ENCODE peak calls at places on chromosomes 2 and 18, in five cellular contexts. One of them, this sample, is unnamed.

GRCh38 chr18:32060026-32060425 is 31.6 kb upstream of the RNF138 start:
- DNase-seq in kidney: no peak
- DNase-seq in tibial nerve: no peak
- DNase-seq in A549: no peak
- DNase-seq in bronchial epithelial cell: no peak
- DNase-seq in this sample: no peak

GRCh38 chr2:213834746-213835145 is 550.5 kb downstream of the SPAG16 start:
- DNase-seq in tibial nerve: no peak
- DNase-seq in bronchial epithelial cell: no peak
- DNase-seq in kidney: no peak
- DNase-seq in A549: no peak
- DNase-seq in this sample: no peak

GRCh38 chr18:49621851-49622351 is 60.0 kb downstream of the LIPG start:
- DNase-seq in A549: no peak
- DNase-seq in kidney: no peak
- DNase-seq in bronchial epithelial cell: no peak
- DNase-seq in tibial nerve: no peak
- DNase-seq in this sample: no peak

GRCh38 chr2:189799531-189799930 is 15.3 kb downstream of the PMS1 start:
- DNase-seq in kidney: no peak
- DNase-seq in bronchial epithelial cell: peak; percentile 54
- DNase-seq in A549: no peak
- DNase-seq in tibial nerve: no peak
- DNase-seq in this sample: no peak

GRCh38 chr2:20381457-20381856 is 30.8 kb upstream of the PUM2 start:
- DNase-seq in A549: no peak
- DNase-seq in kidney: no peak
- DNase-seq in tibial nerve: peak; percentile 43
- DNase-seq in bronchial epithelial cell: peak; percentile 36
- DNase-seq in this sample: no peak

GRCh38 chr18:49788327-49788908 is 24.9 kb downstream of the ACAA2 start:
- DNase-seq in tibial nerve: no peak
- DNase-seq in kidney: no peak
- DNase-seq in bronchial epithelial cell: peak; percentile 45
- DNase-seq in A549: peak; percentile 22
- DNase-seq in this sample: no peak

GRCh38 chr2:20611077-20611843 is 39.6 kb downstream of the HS1BP3 start:
- DNase-seq in tibial nerve: peak; percentile 73
- DNase-seq in A549: no peak
- DNase-seq in bronchial epithelial cell: peak; percentile 72
- DNase-seq in kidney: peak; percentile 92
- DNase-seq in this sample: no peak

GRCh38 chr2:20745924-20746555 is 76.9 kb downstream of the LDAH start:
- DNase-seq in kidney: no peak
- DNase-seq in bronchial epithelial cell: peak; percentile 14
- DNase-seq in tibial nerve: no peak
- DNase-seq in A549: peak; percentile 57
- DNase-seq in this sample: no peak

GRCh38 chr2:85997016-85997970 is 108.4 kb downstream of the POLR1A start:
- DNase-seq in A549: no peak
- DNase-seq in tibial nerve: peak; percentile 47
- DNase-seq in kidney: no peak
- DNase-seq in bronchial epithelial cell: no peak
- DNase-seq in this sample: no peak

DNA sequence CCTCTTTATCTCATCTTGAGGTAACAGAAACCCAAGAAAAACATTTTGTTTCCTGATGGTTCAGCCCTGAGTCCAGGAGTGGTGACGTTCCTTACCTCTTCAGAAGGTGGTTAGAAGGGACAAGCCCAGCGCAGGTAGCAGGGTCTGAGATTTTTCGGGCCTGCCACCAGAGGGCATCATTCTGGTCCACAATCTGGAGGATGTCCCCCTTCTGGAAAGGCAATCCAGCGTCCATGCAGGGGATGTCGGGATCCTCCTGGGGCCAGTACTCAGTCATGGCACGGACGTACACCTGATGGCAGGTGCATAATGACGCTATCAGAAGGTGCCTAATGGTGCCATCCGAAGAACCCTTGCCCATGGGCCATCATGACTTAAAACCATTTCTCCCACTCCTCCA is 17.7 kb downstream of the MPP4 start:
- DNase-seq in A549: peak; percentile 48
- DNase-seq in bronchial epithelial cell: peak; percentile 11
- DNase-seq in kidney: no peak
- DNase-seq in tibial nerve: no peak
- DNase-seq in this sample: no peak
- TF ChIP-seq CTCF in A549: peak; percentile 40
- TF ChIP-seq CTCF in bronchial epithelial cell: peak; percentile 47
- TF ChIP-seq CTCF in kidney: no peak
- TF ChIP-seq CTCF in tibial nerve: no peak
- TF ChIP-seq CTCF in this sample: peak; percentile 60

GRCh38 chr2:172465417-172466334 is 38.3 kb downstream of the ITGA6 start:
- DNase-seq in A549: peak; percentile 87
- DNase-seq in tibial nerve: peak; percentile 84
- DNase-seq in kidney: no peak
- DNase-seq in bronchial epithelial cell: peak; percentile 77
- DNase-seq in this sample: peak; percentile 75
- H3K4me3 ChIP-seq in A549: peak overlapping the region; percentile 20
- H3K4me3 ChIP-seq in tibial nerve: no peak overlapping the region
- H3K4me3 ChIP-seq in kidney: no peak overlapping the region
- H3K4me3 ChIP-seq in bronchial epithelial cell: no peak overlapping the region
- H3K4me3 ChIP-seq in this sample: peak overlapping the region; percentile 20

GRCh38 chr18:7367336-7367735 is 136.4 kb downstream of the LRRC30 start:
- DNase-seq in bronchial epithelial cell: no peak
- DNase-seq in tibial nerve: no peak
- DNase-seq in kidney: no peak
- DNase-seq in A549: peak; percentile 1
- DNase-seq in this sample: no peak
- TF ChIP-seq CTCF in bronchial epithelial cell: no peak
- TF ChIP-seq CTCF in tibial nerve: no peak
- TF ChIP-seq CTCF in kidney: no peak
- TF ChIP-seq CTCF in A549: no peak
- TF ChIP-seq CTCF in this sample: no peak

DNA sequence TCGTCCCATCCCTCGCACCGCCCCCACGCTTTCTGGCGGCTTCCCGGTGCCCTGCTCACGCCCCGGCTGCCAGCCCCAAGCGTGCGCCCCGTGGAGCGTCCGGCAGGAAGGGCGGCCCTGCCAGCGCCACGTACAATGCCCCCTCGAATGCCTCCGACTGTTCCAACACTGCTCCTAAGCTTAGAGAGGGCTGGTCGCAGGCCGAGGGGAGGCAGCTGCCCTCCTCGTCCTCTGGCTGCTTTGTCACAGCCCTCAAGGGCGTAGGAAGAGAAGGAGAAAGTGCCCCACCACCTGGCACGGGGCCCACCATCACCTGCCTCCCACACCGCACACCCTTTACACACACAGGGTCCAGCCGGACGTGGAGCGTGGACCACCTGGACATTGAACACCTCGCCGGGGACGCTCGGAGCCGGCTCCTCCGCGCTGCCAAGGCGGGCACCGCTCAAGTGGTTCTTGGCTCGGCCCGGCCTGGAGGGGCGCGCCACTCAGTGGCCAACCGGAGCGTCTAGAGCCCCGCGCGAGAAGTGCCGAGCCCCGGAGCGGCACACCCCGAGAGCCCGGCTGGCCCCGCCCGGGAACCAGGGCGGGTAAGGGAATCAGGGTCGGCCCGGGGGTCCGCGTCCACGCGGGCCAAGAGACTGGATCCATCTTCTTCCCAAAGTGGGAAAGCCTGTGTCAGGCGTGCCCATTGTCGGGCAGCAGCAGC is 830 bp downstream of the DNER start:
- DNase-seq in A549: peak; percentile 27
- DNase-seq in tibial nerve: no peak
- DNase-seq in kidney: peak; percentile 70
- DNase-seq in bronchial epithelial cell: no peak
- DNase-seq in this sample: no peak
- H3K4me3 ChIP-seq in A549: peak overlapping the region; percentile 57
- H3K4me3 ChIP-seq in tibial nerve: no peak overlapping the region
- H3K4me3 ChIP-seq in kidney: peak overlapping the region; percentile 29
- H3K4me3 ChIP-seq in bronchial epithelial cell: peak overlapping the region; percentile 5
- H3K4me3 ChIP-seq in this sample: peak overlapping the region; percentile 39